ENCODE peak calls at places on chromosomes 3 and 15, in five cellular contexts. S is neural progenitor cell, L is hepatocyte, V is GM23338, U is MM.1S. W is an unnamed sample.

GRCh38 chr3:69107841-69108240 is 14.6 kb downstream of the LMOD3 start:
- DNase-seq in U (no peak), L (no peak), V (no peak), S (no peak), W (no peak)

GRCh38 chr15:65377976-65378366 is at the start of gene IGDCC3:
- DNase-seq in U (no peak), V (peak; percentile 90), S (peak; percentile 97), L (peak; percentile 73), W (no peak)

GRCh38 chr3:128971421-128971820 is 22.5 kb downstream of the CFAP92 start:
- DNase-seq in V (no peak), L (peak; percentile 50), U (no peak), S (no peak), W (no peak)

GRCh38 chr3:55620361-55621025 is 133.4 kb upstream of the WNT5A start:
- DNase-seq in U (no peak), V (peak; percentile 60), S (no peak), L (peak; percentile 54), W (no peak)

GRCh38 chr15:88465633-88466219 is 1.5 kb downstream of the MRPL46 start:
- DNase-seq in V (no peak), L (peak; percentile 35), U (no peak), S (no peak), W (no peak)

GRCh38 chr15:80609512-80609946 is 85.6 kb upstream of the ABHD17C start:
- DNase-seq in V (no peak), S (no peak), U (no peak), L (no peak), W (no peak)

GRCh38 chr3:190671658-190672057 is 157.8 kb downstream of the IL1RAP start:
- DNase-seq in S (no peak), L (no peak), U (no peak), V (no peak), W (no peak)

GRCh38 chr3:46908294-46908985 is 30.9 kb downstream of the PTH1R start:
- DNase-seq in V (no peak), L (no peak), S (no peak), U (no peak), W (no peak)

GRCh38 chr3:5271061-5271683 is 83.7 kb downstream of the EDEM1 start:
- DNase-seq in S (no peak), U (no peak), V (no peak), L (no peak), W (no peak)

GRCh38 chr3:139608924-139609323 is 68.8 kb downstream of the NMNAT3 start:
- DNase-seq in V (no peak), U (no peak), L (no peak), S (no peak), W (no peak)

GRCh38 chr3:187066228-187066995 is 72.9 kb downstream of the RPL39L start:
- DNase-seq in L (peak; percentile 46), U (peak; percentile 94), S (peak; percentile 61), V (peak; percentile 94), W (peak; percentile 94)

GRCh38 chr3:129047553-129047839 is 13.1 kb upstream of the GP9 start:
- DNase-seq in U (no peak), L (no peak), S (no peak), V (no peak), W (no peak)

GRCh38 chr15:69783211-69783610 is 314.5 kb downstream of the TLE3 start:
- DNase-seq in U (no peak), S (no peak), L (no peak), V (no peak), W (peak; percentile 85)

GRCh38 chr3:36688815-36689214 is 75.5 kb downstream of the DCLK3 start:
- DNase-seq in S (peak; percentile 47), U (no peak), V (no peak), L (no peak), W (no peak)
- H3K4me2 ChIP-seq in S (peak overlapping the region; percentile 36), U (no peak overlapping the region), V (no peak overlapping the region), L (no peak overlapping the region), W (no peak overlapping the region)

GRCh38 chr3:97201814-97202213 is 387.4 kb downstream of the EPHA6 start:
- DNase-seq in V (no peak), U (no peak), S (no peak), L (no peak), W (no peak)
- TF ChIP-seq EZH2phosphoT487 in V (no peak), U (no peak), S (no peak), L (no peak), W (no peak)

DNA sequence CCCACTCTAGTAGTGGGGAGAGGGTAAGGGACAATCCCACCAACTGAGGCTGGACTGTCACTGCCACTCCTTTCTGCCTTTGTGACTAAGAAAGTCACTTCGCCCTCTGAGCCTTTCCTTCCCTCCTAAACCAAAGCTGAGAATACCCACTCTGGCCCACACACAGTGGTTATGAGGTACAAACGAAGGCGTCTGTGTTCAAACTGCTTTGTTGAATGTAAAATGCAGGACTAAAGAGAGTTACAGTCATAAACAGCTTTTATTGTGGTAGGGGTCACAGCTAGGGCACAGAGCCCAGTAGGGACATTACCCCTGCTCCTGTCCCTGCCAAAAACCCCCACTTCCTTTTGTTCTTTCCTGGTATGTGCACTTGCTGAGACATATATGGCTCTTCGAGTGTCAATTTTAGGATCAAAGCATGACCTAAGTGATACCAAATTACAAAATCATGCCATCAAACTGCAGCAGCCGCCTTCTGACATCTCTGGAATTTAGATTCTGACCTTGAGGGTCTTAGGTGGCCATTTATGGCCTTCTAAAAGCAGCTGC is 45.1 kb downstream of the CTDSPL start:
- DNase-seq in U (no peak), S (no peak), V (no peak), L (no peak), W (no peak)
- H3K4me2 ChIP-seq in U (peak overlapping the region; percentile 51), S (no peak overlapping the region), V (no peak overlapping the region), L (peak overlapping the region; percentile 28), W (peak overlapping the region; percentile 71)

DNA sequence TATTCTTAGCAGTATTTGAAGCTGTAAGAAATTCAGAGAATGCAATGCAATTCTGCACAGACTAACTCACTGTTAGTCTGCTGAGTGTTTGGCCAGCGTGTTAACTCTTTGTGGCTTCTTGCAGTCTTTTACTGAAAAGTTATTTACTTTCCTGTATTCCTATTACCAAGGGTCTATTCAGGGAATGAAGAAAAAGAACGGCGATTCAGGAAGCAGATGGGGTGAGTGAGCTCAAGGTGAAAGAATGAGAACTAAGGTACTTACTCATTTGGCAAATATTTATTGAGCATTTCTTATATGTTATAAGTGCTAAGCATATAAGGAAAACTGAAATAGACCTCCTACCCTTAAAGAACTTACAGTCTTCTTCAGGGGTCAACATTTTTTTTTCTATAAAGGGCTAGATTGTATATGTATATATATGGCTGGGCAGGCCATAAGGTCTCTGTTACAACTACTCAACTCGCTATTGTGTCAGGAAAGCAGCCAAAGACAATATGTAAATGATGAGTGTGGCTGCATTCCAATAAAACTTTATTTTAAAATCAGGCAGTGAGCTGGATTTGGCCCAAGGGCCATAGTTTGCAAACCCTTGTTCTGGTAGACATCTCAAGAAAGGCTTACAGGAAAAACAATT is 271.9 kb upstream of the GADL1 start:
- DNase-seq in V (peak; percentile 14), L (no peak), U (no peak), S (peak; percentile 7), W (no peak)
- TF ChIP-seq EZH2phosphoT487 in V (no peak), L (no peak), U (no peak), S (no peak), W (no peak)